ENCODE peak calls at places on chromosomes 13 and 19, in four cellular contexts. One of them, this sample, is unnamed.
A peak's percentile ranks its signal among the peaks of the same experiment; 100 is the strongest.

GRCh38 chr13:46992383-46992952 is 95.6 kb upstream of the HTR2A start:
- DNase-seq in A549: no peak
- DNase-seq in K562: peak; percentile 10
- DNase-seq in GM12878: no peak
- DNase-seq in this sample: peak; percentile 42

GRCh38 chr13:82062772-82063171 is 1721.8 kb upstream of the SPRY2 start:
- DNase-seq in GM12878: no peak
- DNase-seq in K562: no peak
- DNase-seq in A549: no peak
- DNase-seq in this sample: no peak

GRCh38 chr13:33676700-33677048 is 141.3 kb upstream of the RFC3 start:
- DNase-seq in K562: no peak
- DNase-seq in A549: peak; percentile 21
- DNase-seq in GM12878: no peak
- DNase-seq in this sample: peak; percentile 53

GRCh38 chr13:25847635-25848616 is 203.9 kb downstream of the SHISA2 start:
- DNase-seq in K562: no peak
- DNase-seq in A549: no peak
- DNase-seq in GM12878: no peak
- DNase-seq in this sample: peak; percentile 64

GRCh38 chr19:46413262-46414031 is at the start of gene CCDC8:
- DNase-seq in GM12878: no peak
- DNase-seq in A549: no peak
- DNase-seq in K562: peak; percentile 94
- DNase-seq in this sample: peak; percentile 79

GRCh38 chr13:80630685-80631121 is 289.8 kb upstream of the SPRY2 start:
- DNase-seq in A549: no peak
- DNase-seq in K562: no peak
- DNase-seq in GM12878: no peak
- DNase-seq in this sample: no peak

GRCh38 chr13:64347662-64348061 is 2882.5 kb downstream of the PCDH9 start:
- DNase-seq in GM12878: no peak
- DNase-seq in A549: no peak
- DNase-seq in K562: no peak
- DNase-seq in this sample: no peak

GRCh38 chr19:38035515-38036495 is 128.8 kb downstream of the SIPA1L3 start:
- DNase-seq in GM12878: no peak
- DNase-seq in K562: no peak
- DNase-seq in A549: no peak
- DNase-seq in this sample: no peak

GRCh38 chr13:103941506-103942148 is 875.4 kb upstream of the SLC10A2 start:
- DNase-seq in K562: no peak
- DNase-seq in GM12878: no peak
- DNase-seq in A549: no peak
- DNase-seq in this sample: no peak

GRCh38 chr13:54394908-54395307 is 1366.3 kb downstream of the OLFM4 start:
- DNase-seq in A549: no peak
- DNase-seq in GM12878: no peak
- DNase-seq in K562: no peak
- DNase-seq in this sample: no peak

GRCh38 chr19:54137913-54138776 is 583 bp downstream of the CNOT3 start:
- DNase-seq in GM12878: no peak
- DNase-seq in K562: peak; percentile 77
- DNase-seq in A549: no peak
- DNase-seq in this sample: no peak

GRCh38 chr13:102933076-102933922 is 87.5 kb downstream of the ERCC5 start:
- DNase-seq in A549: no peak
- DNase-seq in GM12878: no peak
- DNase-seq in K562: no peak
- DNase-seq in this sample: no peak

GRCh38 chr13:96041326-96042092 is 11.7 kb downstream of the UGGT2 start:
- DNase-seq in GM12878: no peak
- DNase-seq in A549: no peak
- DNase-seq in K562: no peak
- DNase-seq in this sample: no peak

GRCh38 chr13:84192125-84192524 is 309.9 kb upstream of the SLITRK1 start:
- DNase-seq in A549: no peak
- DNase-seq in K562: no peak
- DNase-seq in GM12878: no peak
- DNase-seq in this sample: peak; percentile 3

GRCh38 chr19:35179830-35180229 is 25.3 kb downstream of the FXYD5 start:
- DNase-seq in A549: no peak
- DNase-seq in GM12878: no peak
- DNase-seq in K562: no peak
- DNase-seq in this sample: no peak

GRCh38 chr13:51333826-51334225 is 5.7 kb upstream of the SERPINE3 start:
- DNase-seq in A549: no peak
- DNase-seq in GM12878: no peak
- DNase-seq in K562: no peak
- DNase-seq in this sample: no peak

GRCh38 chr13:42602910-42603309 is 29.0 kb downstream of the TNFSF11 start:
- DNase-seq in A549: no peak
- DNase-seq in K562: no peak
- DNase-seq in GM12878: peak; percentile 50
- DNase-seq in this sample: no peak

GRCh38 chr13:52109096-52109495 is 19.8 kb downstream of the NEK5 start:
- DNase-seq in K562: no peak
- DNase-seq in A549: no peak
- DNase-seq in GM12878: no peak
- DNase-seq in this sample: no peak

GRCh38 chr19:57406516-57407123 is 4.3 kb upstream of the ZNF17 start:
- DNase-seq in GM12878: peak; percentile 17
- DNase-seq in K562: peak; percentile 64
- DNase-seq in A549: no peak
- DNase-seq in this sample: peak; percentile 64

GRCh38 chr13:40755082-40755755 is 15.8 kb downstream of the MRPS31 start:
- DNase-seq in K562: no peak
- DNase-seq in A549: no peak
- DNase-seq in GM12878: no peak
- DNase-seq in this sample: no peak

GRCh38 chr19:48933382-48933932 is at the start of gene DHDH:
- DNase-seq in K562: peak; percentile 96
- DNase-seq in A549: peak; percentile 88
- DNase-seq in GM12878: peak; percentile 26
- DNase-seq in this sample: peak; percentile 67

GRCh38 chr19:54424201-54424600 is 8.9 kb downstream of the TTYH1 start:
- DNase-seq in A549: no peak
- DNase-seq in GM12878: no peak
- DNase-seq in K562: peak; percentile 3
- DNase-seq in this sample: no peak

GRCh38 chr19:14366529-14366928 is 14.7 kb upstream of the ADGRE5 start:
- DNase-seq in K562: peak; percentile 84
- DNase-seq in GM12878: peak; percentile 98
- DNase-seq in A549: no peak
- DNase-seq in this sample: peak; percentile 52

GRCh38 chr13:103349664-103350063 is 283.4 kb upstream of the SLC10A2 start:
- DNase-seq in K562: no peak
- DNase-seq in A549: no peak
- DNase-seq in GM12878: no peak
- DNase-seq in this sample: no peak

GRCh38 chr13:78491978-78492377 is 111.4 kb downstream of the POU4F1 start:
- DNase-seq in A549: no peak
- DNase-seq in GM12878: no peak
- DNase-seq in K562: no peak
- DNase-seq in this sample: no peak

GRCh38 chr19:18000480-18000980 is 7.4 kb upstream of the ARRDC2 start:
- DNase-seq in GM12878: no peak
- DNase-seq in K562: no peak
- DNase-seq in A549: no peak
- DNase-seq in this sample: no peak

GRCh38 chr13:99383946-99384345 is 76.7 kb upstream of the GPR183 start:
- DNase-seq in A549: no peak
- DNase-seq in K562: no peak
- DNase-seq in GM12878: no peak
- DNase-seq in this sample: no peak

GRCh38 chr19:44499559-44499958 is 763 bp downstream of the ZNF180 start:
- DNase-seq in K562: peak; percentile 14
- DNase-seq in A549: no peak
- DNase-seq in GM12878: no peak
- DNase-seq in this sample: no peak

DNA sequence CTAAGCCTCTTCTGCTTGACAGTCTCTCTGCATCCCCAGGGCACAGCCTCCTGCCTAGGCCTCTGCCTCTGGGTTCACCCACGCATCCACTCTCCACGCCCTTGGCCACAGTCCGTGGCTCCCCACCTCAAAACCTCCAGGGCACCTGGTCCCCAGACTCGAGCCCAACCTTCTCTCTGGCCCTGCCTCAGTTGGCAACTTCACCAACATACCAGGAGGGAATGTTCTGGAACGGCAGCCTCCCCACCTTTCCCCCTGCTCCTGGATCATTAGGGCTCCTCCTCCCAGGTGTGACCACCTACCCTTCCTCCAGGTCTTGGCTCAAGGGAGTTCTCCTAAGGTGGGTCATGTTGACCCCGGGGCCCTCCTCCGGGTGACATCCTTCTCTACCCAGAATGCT is 69.1 kb downstream of the SOX1 start:
- DNase-seq in GM12878: no peak
- DNase-seq in A549: no peak
- DNase-seq in K562: no peak
- DNase-seq in this sample: no peak
- TF ChIP-seq MYC in GM12878: no peak
- TF ChIP-seq MYC in A549: no peak
- TF ChIP-seq MYC in K562: no peak
- TF ChIP-seq MYC in this sample: no peak

DNA sequence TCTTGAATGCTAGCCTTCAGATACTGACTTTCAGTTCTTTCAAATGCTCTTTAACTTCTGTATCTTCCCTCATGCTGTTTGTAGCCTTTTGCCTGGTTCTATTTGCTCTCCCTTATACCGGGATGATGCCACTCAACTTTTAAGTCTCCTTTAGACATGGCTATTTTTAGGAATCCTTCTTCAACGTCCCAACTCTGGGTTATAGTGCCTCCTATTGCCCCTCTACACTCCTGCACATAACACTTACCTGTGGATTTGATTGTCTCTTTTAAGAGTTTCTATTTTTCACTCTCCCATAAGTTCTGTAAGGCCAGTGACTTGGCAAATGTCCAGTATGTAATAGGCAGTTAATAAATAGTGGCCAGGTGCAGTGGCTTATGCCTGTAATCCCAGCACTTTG is 343.0 kb downstream of the KLF5 start:
- DNase-seq in K562: no peak
- DNase-seq in GM12878: no peak
- DNase-seq in A549: no peak
- DNase-seq in this sample: no peak
- TF ChIP-seq MAX in K562: no peak
- TF ChIP-seq MAX in GM12878: no peak
- TF ChIP-seq MAX in A549: no peak
- TF ChIP-seq MAX in this sample: no peak

GRCh38 chr13:27954406-27954851 is 14.7 kb downstream of the CDX2 start:
- DNase-seq in GM12878: no peak
- DNase-seq in A549: peak; percentile 21
- DNase-seq in K562: no peak
- DNase-seq in this sample: peak; percentile 80
- TF ChIP-seq MYC in GM12878: no peak
- TF ChIP-seq MYC in A549: no peak
- TF ChIP-seq MYC in K562: no peak
- TF ChIP-seq MYC in this sample: no peak

GRCh38 chr19:8665468-8666213 is 33.0 kb downstream of the ACTL9 start:
- DNase-seq in GM12878: no peak
- DNase-seq in K562: no peak
- DNase-seq in A549: no peak
- DNase-seq in this sample: peak; percentile 76

GRCh38 chr19:8663920-8664670 is 33.7 kb downstream of the NFILZ start:
- DNase-seq in K562: peak; percentile 49
- DNase-seq in GM12878: no peak
- DNase-seq in A549: no peak
- DNase-seq in this sample: peak; percentile 100

GRCh38 chr19:8664671-8665057 is 33.9 kb downstream of the ACTL9 start:
- DNase-seq in K562: no peak
- DNase-seq in GM12878: no peak
- DNase-seq in A549: no peak
- DNase-seq in this sample: no peak

GRCh38 chr19:8659905-8660304 is 29.5 kb downstream of the NFILZ start:
- DNase-seq in GM12878: no peak
- DNase-seq in K562: no peak
- DNase-seq in A549: no peak
- DNase-seq in this sample: no peak

GRCh38 chr19:8662263-8662662 is 31.8 kb downstream of the NFILZ start:
- DNase-seq in K562: no peak
- DNase-seq in GM12878: no peak
- DNase-seq in A549: no peak
- DNase-seq in this sample: no peak
- TF ChIP-seq MAX in K562: no peak
- TF ChIP-seq MAX in GM12878: no peak
- TF ChIP-seq MAX in A549: no peak
- TF ChIP-seq MAX in this sample: no peak

DNA sequence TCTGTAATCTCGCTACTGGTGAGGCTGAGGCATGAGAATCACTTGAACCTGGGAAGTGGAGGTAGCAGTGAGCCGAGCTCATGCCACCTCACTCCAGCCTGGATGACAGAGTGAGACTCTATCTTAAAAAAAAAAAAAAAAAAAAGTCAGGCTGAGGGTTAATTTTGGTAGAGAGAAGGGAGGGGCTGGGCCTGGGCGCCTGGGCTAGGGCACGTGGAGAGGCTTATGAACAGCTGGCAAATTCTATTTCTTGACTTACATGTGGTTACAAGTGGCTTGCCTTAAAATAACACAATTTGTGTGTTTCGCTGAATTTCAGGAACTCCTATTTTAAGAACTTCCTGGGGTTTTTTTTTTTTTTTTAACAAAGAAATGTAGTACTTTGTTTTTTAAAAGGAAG is 47.6 kb upstream of the MAP3K10 start:
- DNase-seq in A549: no peak
- DNase-seq in GM12878: no peak
- DNase-seq in K562: no peak
- DNase-seq in this sample: peak; percentile 6
- TF ChIP-seq MYC in A549: no peak
- TF ChIP-seq MYC in GM12878: no peak
- TF ChIP-seq MYC in K562: no peak
- TF ChIP-seq MYC in this sample: no peak

GRCh38 chr13:111404746-111405145 is 84.3 kb downstream of the TEX29 start:
- DNase-seq in K562: no peak
- DNase-seq in A549: no peak
- DNase-seq in GM12878: no peak
- DNase-seq in this sample: no peak

GRCh38 chr13:111407381-111408131 is 87.1 kb downstream of the TEX29 start:
- DNase-seq in K562: no peak
- DNase-seq in A549: no peak
- DNase-seq in GM12878: no peak
- DNase-seq in this sample: no peak

GRCh38 chr13:111409413-111409812 is 89.0 kb downstream of the TEX29 start:
- DNase-seq in A549: no peak
- DNase-seq in GM12878: no peak
- DNase-seq in K562: no peak
- DNase-seq in this sample: no peak

GRCh38 chr13:111403266-111403665 is 82.8 kb downstream of the TEX29 start:
- DNase-seq in A549: no peak
- DNase-seq in GM12878: no peak
- DNase-seq in K562: no peak
- DNase-seq in this sample: no peak

DNA sequence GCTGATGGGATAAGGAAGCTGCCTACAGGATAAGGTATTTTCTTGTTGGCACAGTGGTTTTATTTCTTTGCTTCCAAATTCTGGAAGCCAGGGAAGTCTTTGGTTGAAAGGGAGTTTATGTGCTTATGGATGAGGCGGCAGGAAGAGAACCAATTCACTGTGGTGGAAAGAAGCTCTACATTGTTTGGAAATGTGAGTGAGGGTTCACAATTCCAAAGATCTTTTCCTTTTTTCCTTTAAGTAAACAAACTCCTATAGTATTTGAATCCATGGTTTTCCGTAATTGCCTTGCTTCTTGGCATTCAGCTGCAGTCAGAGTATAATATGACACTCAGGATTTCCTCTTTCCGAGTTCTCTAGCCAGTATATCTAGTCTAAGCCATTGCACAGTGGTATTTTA is 86.2 kb downstream of the TEX29 start:
- DNase-seq in A549: no peak
- DNase-seq in GM12878: no peak
- DNase-seq in K562: no peak
- DNase-seq in this sample: no peak
- TF ChIP-seq MAX in A549: no peak
- TF ChIP-seq MAX in GM12878: no peak
- TF ChIP-seq MAX in K562: no peak
- TF ChIP-seq MAX in this sample: no peak